ENCODE peak calls at places on chromosome X, in five cellular contexts. Z, E, U, J and R are unnamed samples.

GRCh38 chrX:130869239-130869638 is 33.8 kb downstream of the ENOX2 start:
- DNase-seq in Z (no peak), E (no peak), U (no peak), J (no peak), R (no peak)

GRCh38 chrX:35919536-35920309 is at the start of gene CFAP47:
- DNase-seq in Z (peak), E (peak), U (no peak), J (no peak), R (no peak)

GRCh38 chrX:15815779-15816452 is 25.6 kb downstream of the ZRSR2 start:
- DNase-seq in Z (peak), E (no peak), U (no peak), J (no peak), R (no peak)

GRCh38 chrX:53441531-53442321 is 7.6 kb upstream of the HSD17B10 start:
- DNase-seq in Z (peak), E (peak), U (peak), J (peak), R (peak)

GRCh38 chrX:139967300-139967699 is 2.0 kb upstream of the CXorf66 start:
- DNase-seq in Z (peak), E (no peak), U (no peak), J (no peak), R (no peak)

GRCh38 chrX:138865093-138865649 is 153.7 kb upstream of the FGF13 start:
- DNase-seq in Z (no peak), E (no peak), U (no peak), J (no peak), R (no peak)

GRCh38 chrX:45009371-45010000 is 136.5 kb downstream of the KDM6A start:
- DNase-seq in Z (no peak), E (no peak), U (no peak), J (no peak), R (no peak)

GRCh38 chrX:46587753-46588171 is 14.2 kb downstream of the CHST7 start:
- DNase-seq in Z (no peak), E (no peak), U (no peak), J (no peak), R (no peak)

GRCh38 chrX:96889726-96890125 is 6.0 kb downstream of the RPA4 start:
- DNase-seq in Z (no peak), E (no peak), U (no peak), J (no peak), R (no peak)

GRCh38 chrX:136467321-136467720 is 20.4 kb upstream of the BRS3 start:
- DNase-seq in Z (no peak), E (no peak), U (no peak), J (no peak), R (no peak)

GRCh38 chrX:54950730-54951375 is 30.2 kb downstream of the TRO start:
- DNase-seq in Z (no peak), E (no peak), U (no peak), J (no peak), R (no peak)

GRCh38 chrX:42732506-42732905 is 45.5 kb downstream of the PPP1R2C start:
- DNase-seq in Z (no peak), E (peak), U (no peak), J (no peak), R (no peak)

GRCh38 chrX:12239356-12240082 is 101.2 kb downstream of the FRMPD4 start:
- DNase-seq in Z (no peak), E (no peak), U (no peak), J (no peak), R (no peak)

GRCh38 chrX:66203114-66203513 is 39.1 kb downstream of the HEPH start:
- DNase-seq in Z (no peak), E (no peak), U (no peak), J (no peak), R (no peak)

GRCh38 chrX:123993326-123993725 is 31.8 kb downstream of the STAG2 start:
- DNase-seq in Z (no peak), E (no peak), U (no peak), J (no peak), R (no peak)

GRCh38 chrX:136261316-136261715 is 10.1 kb upstream of the MAP7D3 start:
- DNase-seq in Z (no peak), E (no peak), U (no peak), J (no peak), R (no peak)

DNA sequence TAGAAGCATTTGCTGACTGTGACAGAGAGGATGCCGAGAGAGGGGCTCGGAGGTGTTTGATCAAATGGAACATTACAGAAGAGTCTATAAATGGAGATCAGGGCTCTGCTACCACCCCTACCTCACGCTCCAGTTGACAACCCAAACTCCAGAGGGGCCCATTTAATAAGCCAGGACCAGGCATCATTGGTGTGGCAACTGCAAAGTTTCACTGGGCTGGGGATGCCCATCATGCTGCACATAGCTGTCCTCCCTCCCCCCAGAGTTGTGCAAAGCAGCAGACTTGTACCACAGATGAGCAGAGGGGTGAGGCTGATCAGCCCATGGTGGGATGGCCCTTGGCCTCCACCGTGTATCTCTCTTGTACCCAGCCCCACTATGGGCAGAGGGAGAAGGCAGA is 38.2 kb upstream of the XPNPEP2 start:
- DNase-seq in Z (no peak), E (no peak), U (no peak), J (no peak), R (no peak)
- TF ChIP-seq POLR2A in Z (no peak), E (no peak), U (no peak), J (no peak), R (no peak)

DNA sequence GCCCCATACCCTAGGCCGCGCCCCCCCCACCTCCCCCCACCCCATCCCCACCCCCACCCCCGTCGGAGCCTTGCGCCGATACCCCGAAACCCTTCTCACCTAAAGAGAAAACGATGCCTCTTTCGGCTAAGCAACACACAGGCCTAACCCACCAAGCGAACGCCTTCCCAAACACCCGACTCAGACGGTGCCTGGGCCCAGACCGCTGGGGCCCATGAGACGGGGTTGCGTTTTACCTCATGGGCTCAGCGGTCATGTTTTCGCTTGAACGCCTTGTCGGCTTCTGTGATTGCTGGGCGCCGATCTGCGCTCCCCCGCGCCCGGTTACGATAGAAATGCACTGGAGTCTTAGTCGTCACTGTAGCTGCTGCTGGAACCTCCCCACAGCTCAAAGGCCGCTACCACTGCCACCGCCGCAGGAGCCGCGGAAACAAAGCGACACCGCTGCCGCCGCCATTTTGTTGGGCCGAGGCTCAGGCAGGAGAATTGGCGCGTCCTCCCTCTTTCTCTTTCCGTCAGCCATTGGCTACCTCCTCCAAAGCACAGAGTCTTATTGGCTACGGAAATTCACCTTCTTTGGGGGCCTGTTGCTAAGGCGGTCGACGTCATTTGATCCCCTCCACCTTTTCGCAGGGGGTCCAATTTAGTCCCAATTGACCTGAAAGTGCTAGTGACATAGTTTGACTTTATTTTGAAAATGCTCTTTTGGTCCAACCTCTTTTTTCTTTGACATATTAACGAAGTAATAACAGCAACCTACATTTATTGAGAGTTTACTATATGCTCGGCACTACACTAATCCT is at the start of gene ATRX:
- DNase-seq in Z (peak), E (peak), U (peak), J (peak), R (peak)
- TF ChIP-seq POLR2A in Z (peak), E (peak), U (peak), J (no peak), R (peak)

GRCh38 chrX:71105638-71106037 is 902 bp downstream of the CXorf65 start:
- DNase-seq in Z (no peak), E (no peak), U (no peak), J (no peak), R (no peak)

GRCh38 chrX:71102292-71102691 is 4.2 kb downstream of the CXorf65 start:
- DNase-seq in Z (no peak), E (no peak), U (no peak), J (no peak), R (no peak)

GRCh38 chrX:71100581-71101505 is 5.2 kb downstream of the FOXO4 start:
- DNase-seq in Z (no peak), E (no peak), U (no peak), J (no peak), R (no peak)

GRCh38 chrX:71106427-71106826 is at the start of gene CXorf65:
- DNase-seq in Z (no peak), E (no peak), U (no peak), J (no peak), R (no peak)

GRCh38 chrX:71103110-71103983 is 3.2 kb downstream of the CXorf65 start:
- DNase-seq in Z (no peak), E (peak), U (no peak), J (no peak), R (no peak)
- TF ChIP-seq POLR2A in Z (no peak), E (no peak), U (no peak), J (no peak), R (no peak)

GRCh38 chrX:85003655-85004244 is at the start of gene APOOL:
- DNase-seq in Z (peak), E (peak), U (peak), J (peak), R (peak)
- TF ChIP-seq POLR2A in Z (peak), E (no peak), U (no peak), J (no peak), R (peak)